ENCODE peak calls at places on chromosomes 4 and X, in five cellular contexts. K, T, J, I and D are unnamed samples.

GRCh38 chrX:633655-634305 is 3.2 kb downstream of the SHOX start:
- DNase-seq in K (no peak), T (no peak), J (no peak), I (no peak), D (no peak)

GRCh38 chr4:140099993-140100392 is 54.0 kb downstream of the MAML3 start:
- DNase-seq in K (no peak), T (no peak), J (no peak), I (no peak), D (no peak)

GRCh38 chrX:10216208-10216607 is 59.4 kb downstream of the CLCN4 start:
- DNase-seq in K (no peak), T (no peak), J (no peak), I (no peak), D (no peak)

GRCh38 chr4:7970031-7970946 is 30.6 kb upstream of the AFAP1 start:
- DNase-seq in K (peak), T (no peak), J (no peak), I (peak), D (no peak)

GRCh38 chr4:123954220-123954619 is 557.6 kb downstream of the SPRY1 start:
- DNase-seq in K (no peak), T (no peak), J (no peak), I (no peak), D (no peak)

GRCh38 chrX:80021611-80022010 is 7.1 kb downstream of the TBX22 start:
- DNase-seq in K (no peak), T (peak), J (no peak), I (no peak), D (no peak)

GRCh38 chrX:154295664-154296310 is at the start of gene TKTL1:
- DNase-seq in K (no peak), T (no peak), J (no peak), I (no peak), D (no peak)

GRCh38 chr4:122583906-122584305 is 37.0 kb downstream of the IL21 start:
- DNase-seq in K (peak), T (no peak), J (peak), I (peak), D (no peak)

GRCh38 chr4:26732356-26732755 is 128.3 kb upstream of the STIM2 start:
- DNase-seq in K (peak), T (no peak), J (no peak), I (no peak), D (no peak)

GRCh38 chrX:18664947-18665346 is 7.0 kb downstream of the RS1 start:
- DNase-seq in K (no peak), T (no peak), J (no peak), I (no peak), D (no peak)

GRCh38 chr4:76952071-76952470 is 2.5 kb downstream of the SEPTIN11 start:
- DNase-seq in K (no peak), T (no peak), J (no peak), I (no peak), D (no peak)

GRCh38 chrX:103520391-103520790 is 1.1 kb upstream of the RAB40A start:
- DNase-seq in K (peak), T (no peak), J (peak), I (no peak), D (no peak)

GRCh38 chr4:104860227-104861123 is 286.2 kb upstream of the TET2 start:
- DNase-seq in K (peak), T (peak), J (peak), I (peak), D (no peak)

GRCh38 chrX:25034889-25035288 is 19.1 kb upstream of the ARX start:
- DNase-seq in K (peak), T (no peak), J (peak), I (no peak), D (no peak)
- TF ChIP-seq CTCF in K (peak), T (no peak), J (peak), I (peak), D (no peak)

GRCh38 chr4:174120446-174121142 is 162.9 kb downstream of the FBXO8 start:
- DNase-seq in K (peak), T (peak), J (peak), I (peak), D (peak)
- TF ChIP-seq CTCF in K (peak), T (no peak), J (peak), I (peak), D (peak)

DNA sequence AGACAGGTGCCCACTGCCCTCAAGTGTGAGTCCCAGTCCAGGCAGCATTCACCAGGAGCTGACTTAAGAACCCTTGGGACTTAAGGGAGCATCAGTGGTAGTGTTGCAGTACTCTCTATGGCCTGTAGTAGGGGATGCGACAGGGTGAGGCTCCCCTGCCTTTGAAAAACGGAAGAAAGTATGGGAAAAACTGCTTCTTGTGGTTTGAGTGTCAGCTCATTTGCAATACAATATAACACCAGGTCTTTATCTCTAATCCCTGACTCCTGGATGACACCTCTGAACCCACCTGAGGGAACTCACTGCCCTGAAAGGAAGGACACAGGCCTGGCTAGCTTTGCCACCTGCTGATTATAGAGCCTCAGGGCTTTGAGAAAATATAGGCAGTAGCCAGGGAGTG is 176.0 kb downstream of the SMARCA1 start:
- DNase-seq in K (no peak), T (no peak), J (no peak), I (no peak), D (no peak)
- TF ChIP-seq CTCF in K (peak), T (peak), J (no peak), I (no peak), D (no peak)

GRCh38 chr4:32112891-32113290 is 1392.7 kb downstream of the PCDH7 start:
- DNase-seq in K (no peak), T (no peak), J (no peak), I (no peak), D (no peak)

GRCh38 chr4:32119907-32120306 is 1399.7 kb downstream of the PCDH7 start:
- DNase-seq in K (no peak), T (no peak), J (no peak), I (no peak), D (no peak)

DNA sequence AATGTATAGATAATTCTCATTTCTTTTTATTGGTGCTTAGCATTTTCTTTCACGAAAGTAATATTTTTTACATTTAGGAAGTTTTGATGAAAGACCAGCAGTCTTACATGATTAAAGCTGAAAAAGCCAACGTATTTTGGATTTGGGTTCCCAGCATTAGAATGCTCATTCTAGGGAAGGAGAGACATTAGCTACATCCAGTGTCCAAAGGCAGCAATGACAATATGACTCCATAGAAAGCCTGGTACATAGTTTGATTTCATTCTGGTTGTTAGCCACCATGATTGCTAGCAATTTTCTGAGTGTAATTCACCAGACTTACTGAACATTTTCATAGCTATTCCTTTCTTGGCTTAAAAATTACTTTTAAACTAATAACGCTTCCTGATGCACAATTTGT is 1397.5 kb downstream of the PCDH7 start:
- DNase-seq in K (no peak), T (no peak), J (no peak), I (no peak), D (no peak)
- TF ChIP-seq CTCF in K (no peak), T (no peak), J (no peak), I (peak), D (no peak)

DNA sequence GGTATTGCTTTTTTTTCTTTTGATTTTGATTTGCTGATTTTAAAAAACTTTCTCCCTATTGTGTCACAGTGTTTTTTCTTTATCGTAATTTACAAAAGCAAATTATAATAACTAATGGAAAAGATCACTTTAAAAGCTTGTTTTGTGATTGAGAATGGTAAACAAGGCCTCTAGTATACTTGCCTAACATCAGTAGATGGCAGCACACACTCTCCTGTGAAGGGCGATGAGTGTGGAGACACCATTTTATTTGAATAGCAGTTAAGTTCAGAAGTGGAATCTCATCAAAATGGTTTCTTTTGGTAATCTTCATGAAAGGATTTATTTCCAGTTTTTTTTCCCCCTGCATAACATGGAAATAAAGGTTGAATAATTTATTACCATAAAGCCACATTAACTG is 72.3 kb downstream of the PAK3 start:
- DNase-seq in K (peak), T (peak), J (peak), I (peak), D (no peak)
- TF ChIP-seq CTCF in K (peak), T (peak), J (peak), I (peak), D (no peak)

DNA sequence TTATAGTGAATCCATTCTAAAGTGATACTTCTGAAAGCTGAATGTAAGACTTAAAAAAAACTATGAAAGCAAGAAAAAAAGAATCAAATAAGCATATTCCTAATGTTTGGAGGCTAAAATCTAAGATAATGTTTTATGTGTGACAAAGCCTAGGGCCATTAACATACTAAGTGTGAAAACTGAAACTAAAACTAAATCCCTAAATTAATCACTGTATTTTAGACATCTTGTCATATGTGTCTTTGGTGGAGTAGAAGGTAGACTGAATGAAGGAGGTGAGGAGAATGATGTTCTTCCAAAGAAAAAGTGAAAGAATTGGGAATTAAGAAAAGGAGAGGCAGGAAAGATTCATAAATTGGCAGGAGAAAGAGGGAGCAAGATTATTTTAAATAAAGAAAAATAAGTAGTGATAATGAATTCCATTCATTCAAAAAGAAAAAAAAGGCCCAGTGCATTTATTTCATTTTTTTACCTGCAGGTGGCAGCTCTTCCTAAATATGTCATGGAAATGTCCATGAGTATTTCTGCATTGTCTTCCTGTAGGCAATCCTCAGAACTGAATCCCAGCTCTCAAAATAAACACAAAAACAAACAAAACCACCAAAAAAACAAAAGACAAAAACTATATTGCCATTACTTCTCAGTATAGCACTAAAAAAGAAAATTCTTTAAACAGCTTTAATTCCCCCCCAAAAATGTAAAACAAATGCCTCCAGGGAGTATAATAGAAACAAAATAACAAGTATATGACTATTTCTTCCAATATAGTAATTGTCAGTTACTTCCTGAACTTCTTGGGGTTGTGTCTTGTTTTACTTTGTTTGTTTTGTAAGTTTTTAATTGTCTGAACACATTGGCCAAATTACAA is 17.0 kb upstream of the AP1AR start:
- DNase-seq in K (peak), T (no peak), J (peak), I (peak), D (no peak)
- TF ChIP-seq CTCF in K (peak), T (no peak), J (peak), I (peak), D (no peak)

GRCh38 chrX:23079347-23079746 is 79.6 kb downstream of the DDX53 start:
- DNase-seq in K (no peak), T (no peak), J (no peak), I (no peak), D (no peak)
- TF ChIP-seq CTCF in K (no peak), T (no peak), J (no peak), I (no peak), D (no peak)

GRCh38 chr4:153467154-153467896 is 1.2 kb downstream of the TMEM131L start:
- DNase-seq in K (no peak), T (peak), J (no peak), I (peak), D (no peak)

GRCh38 chr4:153465145-153465544 is 1.0 kb upstream of the TMEM131L start:
- DNase-seq in K (no peak), T (no peak), J (no peak), I (no peak), D (no peak)

GRCh38 chr4:153465583-153465921 is 608 bp upstream of the TMEM131L start:
- DNase-seq in K (peak), T (peak), J (peak), I (peak), D (no peak)

GRCh38 chr4:153466637-153467153 is 535 bp downstream of the TMEM131L start:
- DNase-seq in K (no peak), T (no peak), J (no peak), I (no peak), D (no peak)

GRCh38 chr4:153465922-153466636 is at the start of gene TMEM131L:
- DNase-seq in K (peak), T (peak), J (peak), I (peak), D (no peak)
- TF ChIP-seq CTCF in K (no peak), T (no peak), J (no peak), I (peak), D (no peak)

DNA sequence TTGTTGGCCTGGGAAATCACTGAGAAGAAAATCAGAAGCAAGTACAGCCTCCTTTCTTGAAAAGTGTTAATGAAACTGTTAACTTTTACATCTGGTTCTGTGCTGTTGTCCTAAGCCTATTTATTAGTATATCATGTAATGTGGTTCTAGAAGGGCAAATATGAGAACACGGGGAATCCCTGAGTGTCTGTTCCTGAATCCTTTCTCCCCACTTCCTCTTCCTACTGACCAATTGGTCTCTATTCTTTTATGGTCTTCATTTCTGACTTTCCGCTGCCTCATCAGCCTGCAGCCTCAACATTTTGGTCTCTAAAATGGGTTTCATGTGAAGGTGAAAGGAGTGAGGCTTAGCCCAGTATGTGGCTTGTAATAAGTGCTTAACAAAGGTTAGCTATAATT is 159.9 kb upstream of the MAMLD1 start:
- DNase-seq in K (no peak), T (no peak), J (no peak), I (no peak), D (no peak)
- TF ChIP-seq CTCF in K (no peak), T (no peak), J (no peak), I (no peak), D (no peak)

DNA sequence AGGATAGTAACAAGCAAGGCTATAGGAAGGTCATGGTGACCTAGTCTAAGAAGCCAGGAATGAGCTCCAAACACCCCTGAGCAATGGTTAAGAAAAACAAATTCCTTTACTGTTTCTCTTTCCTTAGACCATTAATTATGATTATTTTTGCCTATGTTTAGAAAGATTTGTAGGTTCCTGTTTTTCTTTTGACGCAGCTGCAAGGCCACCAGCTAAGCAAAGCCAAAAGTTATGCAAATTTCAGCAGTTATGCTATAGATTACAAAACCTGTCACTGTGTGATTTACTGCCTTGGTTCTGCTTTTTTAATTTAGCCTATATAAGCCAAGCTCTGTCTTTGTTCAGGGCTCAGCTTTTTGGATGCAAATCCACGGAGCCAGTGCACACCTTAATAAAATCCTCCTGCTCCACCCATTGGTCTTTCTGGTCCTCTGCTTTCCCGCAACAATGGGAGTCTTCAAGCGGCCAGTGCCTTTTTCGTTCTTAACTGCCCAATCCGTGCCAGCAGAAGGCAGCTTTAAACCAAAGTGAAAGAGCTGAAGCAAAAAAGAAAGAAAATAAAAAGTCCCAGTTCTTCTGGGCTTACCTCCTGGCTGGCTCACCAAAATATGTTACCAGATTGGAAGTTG is 1.4 kb upstream of the CEP135 start:
- DNase-seq in K (no peak), T (no peak), J (no peak), I (no peak), D (no peak)
- TF ChIP-seq CTCF in K (no peak), T (no peak), J (no peak), I (no peak), D (no peak)